ENCODE peak calls at places on chromosomes 5 and 9, in five cellular contexts. F, U, M, B and X are unnamed samples.

GRCh38 chr5:153496835-153497234 is 6.4 kb downstream of the GRIA1 start:
- DNase-seq in F (peak), B (peak), U (no peak), M (no peak), X (peak)

GRCh38 chr5:106962464-106963230 is 708.1 kb downstream of the EFNA5 start:
- DNase-seq in B (no peak), F (no peak), M (no peak), U (no peak), X (no peak)

GRCh38 chr5:359301-359897 is 37.9 kb downstream of the AHRR start:
- DNase-seq in B (no peak), F (no peak), M (no peak), U (no peak), X (no peak)

GRCh38 chr9:109460576-109460975 is 37.5 kb downstream of the PTPN3 start:
- DNase-seq in B (no peak), U (no peak), F (no peak), M (no peak), X (no peak)

GRCh38 chr5:135560858-135561257 is 17.9 kb downstream of the CXCL14 start:
- DNase-seq in M (peak), B (peak), F (peak), U (peak), X (peak)

GRCh38 chr9:97638666-97639065 is 5.0 kb downstream of the NCBP1 start:
- DNase-seq in B (peak), M (no peak), U (no peak), F (no peak), X (peak)

GRCh38 chr9:21096172-21096900 is 18.6 kb upstream of the IFNB1 start:
- DNase-seq in U (no peak), M (no peak), B (peak), F (no peak), X (peak)

GRCh38 chr5:124277767-124278536 is 468.5 kb downstream of the ZNF608 start:
- DNase-seq in B (no peak), M (no peak), F (no peak), U (no peak), X (no peak)

GRCh38 chr9:84070590-84070989 is 90.0 kb downstream of the RMI1 start:
- DNase-seq in M (no peak), F (no peak), U (no peak), B (no peak), X (no peak)

GRCh38 chr9:97979778-97980478 is 3.2 kb upstream of the ANP32B start:
- DNase-seq in M (no peak), U (no peak), B (no peak), F (no peak), X (no peak)

GRCh38 chr5:145637396-145637795 is 197.7 kb downstream of the PRELID2 start:
- DNase-seq in M (no peak), U (no peak), B (no peak), F (no peak), X (peak)

GRCh38 chr5:167030500-167031120 is 1260.8 kb upstream of the WWC1 start:
- DNase-seq in M (no peak), F (no peak), U (no peak), B (no peak), X (no peak)

GRCh38 chr5:89280103-89281037 is 397.4 kb upstream of the MEF2C start:
- DNase-seq in F (no peak), U (no peak), B (no peak), M (no peak), X (no peak)

GRCh38 chr5:107652839-107653607 is 17.7 kb downstream of the EFNA5 start:
- DNase-seq in B (no peak), U (no peak), F (no peak), M (no peak), X (no peak)

GRCh38 chr5:149611327-149611726 is 30.0 kb downstream of the ARHGEF37 start:
- DNase-seq in B (peak), F (no peak), M (peak), U (no peak), X (no peak)

GRCh38 chr9:101443358-101443757 is 7.8 kb upstream of the ALDOB start:
- DNase-seq in M (no peak), B (no peak), U (no peak), F (no peak), X (no peak)

GRCh38 chr5:143402464-143403356 is 776 bp downstream of the NR3C1 start:
- DNase-seq in B (peak), M (no peak), F (no peak), U (peak), X (peak)

GRCh38 chr5:149886697-149887470 is 57.7 kb downstream of the PDE6A start:
- DNase-seq in U (no peak), F (no peak), M (no peak), B (no peak), X (no peak)

GRCh38 chr5:110817437-110817836 is 78.6 kb downstream of the SLC25A46 start:
- DNase-seq in B (peak), M (no peak), U (no peak), F (no peak), X (no peak)

GRCh38 chr9:68502279-68502678 is 38.4 kb downstream of the TMEM252 start:
- DNase-seq in M (no peak), F (no peak), B (no peak), U (no peak), X (no peak)